ENCODE peak calls at places on chromosomes 7 and 10, in seven cellular contexts. One of them, this sample, is unnamed.

GRCh38 chr10:72223743-72224101 is 7.6 kb upstream of the ASCC1 start:
- DNase-seq in osteocyte: no peak
- DNase-seq in adrenal gland: no peak
- DNase-seq in fibroblast of lung: no peak
- DNase-seq in foreskin fibroblast: no peak
- DNase-seq in IMR-90: peak
- DNase-seq in Caco-2: no peak
- DNase-seq in this sample: no peak

GRCh38 chr7:82234457-82235049 is 209.0 kb downstream of the CACNA2D1 start:
- DNase-seq in Caco-2: no peak
- DNase-seq in osteocyte: no peak
- DNase-seq in foreskin fibroblast: peak
- DNase-seq in fibroblast of lung: peak
- DNase-seq in IMR-90: peak
- DNase-seq in adrenal gland: no peak
- DNase-seq in this sample: no peak

GRCh38 chr7:102425639-102426267 is 7.6 kb upstream of the ORAI2 start:
- DNase-seq in adrenal gland: peak
- DNase-seq in osteocyte: no peak
- DNase-seq in foreskin fibroblast: no peak
- DNase-seq in fibroblast of lung: no peak
- DNase-seq in Caco-2: no peak
- DNase-seq in IMR-90: no peak
- DNase-seq in this sample: no peak

GRCh38 chr7:42982604-42983115 is 50.5 kb downstream of the MRPL32 start:
- DNase-seq in foreskin fibroblast: no peak
- DNase-seq in osteocyte: no peak
- DNase-seq in Caco-2: no peak
- DNase-seq in IMR-90: no peak
- DNase-seq in fibroblast of lung: no peak
- DNase-seq in adrenal gland: no peak
- DNase-seq in this sample: no peak

GRCh38 chr10:85927952-85928677 is 438.5 kb downstream of the GRID1 start:
- DNase-seq in fibroblast of lung: no peak
- DNase-seq in adrenal gland: no peak
- DNase-seq in IMR-90: no peak
- DNase-seq in osteocyte: peak
- DNase-seq in foreskin fibroblast: no peak
- DNase-seq in Caco-2: no peak
- DNase-seq in this sample: no peak

GRCh38 chr10:78328592-78329404 is 295.1 kb downstream of the RPS24 start:
- DNase-seq in fibroblast of lung: no peak
- DNase-seq in osteocyte: peak
- DNase-seq in foreskin fibroblast: no peak
- DNase-seq in Caco-2: no peak
- DNase-seq in adrenal gland: peak
- DNase-seq in IMR-90: no peak
- DNase-seq in this sample: no peak

GRCh38 chr10:43846187-43846680 is 197.6 kb upstream of the ZNF32 start:
- DNase-seq in foreskin fibroblast: peak
- DNase-seq in IMR-90: peak
- DNase-seq in Caco-2: no peak
- DNase-seq in osteocyte: no peak
- DNase-seq in fibroblast of lung: peak
- DNase-seq in adrenal gland: peak
- DNase-seq in this sample: no peak

GRCh38 chr7:31885160-31885559 is 185.0 kb downstream of the PDE1C start:
- DNase-seq in IMR-90: no peak
- DNase-seq in foreskin fibroblast: no peak
- DNase-seq in fibroblast of lung: peak
- DNase-seq in adrenal gland: no peak
- DNase-seq in Caco-2: no peak
- DNase-seq in osteocyte: no peak
- DNase-seq in this sample: no peak

GRCh38 chr7:133217805-133218204 is 35.1 kb upstream of the EXOC4 start:
- DNase-seq in adrenal gland: no peak
- DNase-seq in osteocyte: no peak
- DNase-seq in foreskin fibroblast: no peak
- DNase-seq in fibroblast of lung: no peak
- DNase-seq in IMR-90: no peak
- DNase-seq in Caco-2: no peak
- DNase-seq in this sample: no peak

GRCh38 chr10:95404460-95404858 is 113.7 kb upstream of the PDLIM1 start:
- DNase-seq in foreskin fibroblast: no peak
- DNase-seq in Caco-2: no peak
- DNase-seq in adrenal gland: no peak
- DNase-seq in fibroblast of lung: no peak
- DNase-seq in IMR-90: no peak
- DNase-seq in osteocyte: no peak
- DNase-seq in this sample: no peak

GRCh38 chr10:124741281-124741921 is 2.8 kb downstream of the FAM53B start:
- DNase-seq in osteocyte: no peak
- DNase-seq in fibroblast of lung: peak
- DNase-seq in foreskin fibroblast: peak
- DNase-seq in Caco-2: peak
- DNase-seq in adrenal gland: peak
- DNase-seq in IMR-90: peak
- DNase-seq in this sample: peak

GRCh38 chr10:48358162-48358561 is 51.7 kb downstream of the MAPK8 start:
- DNase-seq in osteocyte: no peak
- DNase-seq in fibroblast of lung: no peak
- DNase-seq in Caco-2: no peak
- DNase-seq in foreskin fibroblast: no peak
- DNase-seq in adrenal gland: no peak
- DNase-seq in IMR-90: no peak
- DNase-seq in this sample: no peak

GRCh38 chr10:3764626-3765375 is 20.2 kb downstream of the KLF6 start:
- DNase-seq in fibroblast of lung: no peak
- DNase-seq in foreskin fibroblast: no peak
- DNase-seq in IMR-90: no peak
- DNase-seq in adrenal gland: no peak
- DNase-seq in Caco-2: no peak
- DNase-seq in osteocyte: no peak
- DNase-seq in this sample: no peak

GRCh38 chr10:71316081-71316785 is 2.8 kb upstream of the SLC29A3 start:
- DNase-seq in IMR-90: peak
- DNase-seq in fibroblast of lung: peak
- DNase-seq in osteocyte: no peak
- DNase-seq in adrenal gland: no peak
- DNase-seq in foreskin fibroblast: no peak
- DNase-seq in Caco-2: no peak
- DNase-seq in this sample: no peak

GRCh38 chr7:132117181-132117580 is 459.1 kb downstream of the PLXNA4 start:
- DNase-seq in IMR-90: peak
- DNase-seq in Caco-2: no peak
- DNase-seq in adrenal gland: no peak
- DNase-seq in fibroblast of lung: peak
- DNase-seq in foreskin fibroblast: peak
- DNase-seq in osteocyte: no peak
- DNase-seq in this sample: no peak
- TF ChIP-seq CTCF in IMR-90: no peak
- TF ChIP-seq CTCF in Caco-2: no peak
- TF ChIP-seq CTCF in adrenal gland: no peak
- TF ChIP-seq CTCF in fibroblast of lung: no peak
- TF ChIP-seq CTCF in foreskin fibroblast: no peak
- TF ChIP-seq CTCF in osteocyte: no peak
- TF ChIP-seq CTCF in this sample: no peak

GRCh38 chr7:128266891-128267839 is 26.1 kb downstream of the LEP start:
- DNase-seq in IMR-90: peak
- DNase-seq in fibroblast of lung: peak
- DNase-seq in Caco-2: peak
- DNase-seq in foreskin fibroblast: peak
- DNase-seq in adrenal gland: peak
- DNase-seq in osteocyte: peak
- DNase-seq in this sample: peak

GRCh38 chr7:128274246-128274889 is 33.3 kb downstream of the LEP start:
- DNase-seq in IMR-90: no peak
- DNase-seq in osteocyte: no peak
- DNase-seq in adrenal gland: no peak
- DNase-seq in fibroblast of lung: no peak
- DNase-seq in Caco-2: no peak
- DNase-seq in foreskin fibroblast: no peak
- DNase-seq in this sample: no peak

GRCh38 chr7:128268233-128268632 is 27.2 kb downstream of the LEP start:
- DNase-seq in foreskin fibroblast: no peak
- DNase-seq in IMR-90: no peak
- DNase-seq in Caco-2: no peak
- DNase-seq in osteocyte: no peak
- DNase-seq in fibroblast of lung: no peak
- DNase-seq in adrenal gland: no peak
- DNase-seq in this sample: no peak

GRCh38 chr7:128271471-128272454 is 30.7 kb downstream of the LEP start:
- DNase-seq in IMR-90: no peak
- DNase-seq in fibroblast of lung: no peak
- DNase-seq in osteocyte: no peak
- DNase-seq in Caco-2: no peak
- DNase-seq in adrenal gland: no peak
- DNase-seq in foreskin fibroblast: no peak
- DNase-seq in this sample: no peak

DNA sequence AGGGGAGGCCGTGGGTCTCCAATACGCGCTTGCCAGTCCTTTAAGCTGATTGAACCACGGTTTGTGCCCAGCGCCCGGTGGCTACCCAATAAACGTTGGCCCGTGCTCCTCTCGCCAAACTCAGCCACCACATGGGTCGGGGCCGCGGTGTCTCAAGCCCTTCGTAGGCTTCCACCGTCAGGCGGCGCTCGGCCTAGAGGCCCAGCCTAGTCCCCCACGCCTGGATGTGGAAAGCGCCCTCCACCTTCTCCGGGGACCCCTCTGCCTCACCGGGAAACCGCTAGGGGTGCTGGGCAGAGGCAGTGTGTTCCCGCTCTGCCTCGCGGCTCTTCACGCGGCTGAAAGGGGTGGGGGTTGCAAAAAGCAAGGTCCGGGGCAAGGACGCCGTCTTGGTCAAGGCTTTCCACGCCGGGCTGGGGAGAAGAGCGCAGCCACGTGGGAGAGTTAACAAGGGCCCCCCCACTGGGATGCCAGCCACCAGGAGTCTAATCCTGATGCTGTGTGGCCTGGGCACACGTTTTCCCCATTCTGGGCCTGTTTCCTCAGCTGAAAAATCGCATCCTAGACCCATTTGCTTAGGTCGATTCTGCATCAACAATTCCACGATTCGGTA is 29.8 kb downstream of the LEP start:
- DNase-seq in fibroblast of lung: no peak
- DNase-seq in osteocyte: no peak
- DNase-seq in Caco-2: no peak
- DNase-seq in foreskin fibroblast: no peak
- DNase-seq in IMR-90: no peak
- DNase-seq in adrenal gland: no peak
- DNase-seq in this sample: no peak
- TF ChIP-seq CTCF in fibroblast of lung: peak
- TF ChIP-seq CTCF in osteocyte: no peak
- TF ChIP-seq CTCF in Caco-2: no peak
- TF ChIP-seq CTCF in foreskin fibroblast: no peak
- TF ChIP-seq CTCF in IMR-90: no peak
- TF ChIP-seq CTCF in adrenal gland: no peak
- TF ChIP-seq CTCF in this sample: no peak

GRCh38 chr10:102120987-102121738 is 995 bp upstream of the LDB1 start:
- DNase-seq in foreskin fibroblast: peak
- DNase-seq in osteocyte: no peak
- DNase-seq in adrenal gland: peak
- DNase-seq in Caco-2: no peak
- DNase-seq in fibroblast of lung: peak
- DNase-seq in IMR-90: peak
- DNase-seq in this sample: peak

GRCh38 chr10:102119417-102120141 is 589 bp downstream of the LDB1 start:
- DNase-seq in osteocyte: no peak
- DNase-seq in IMR-90: peak
- DNase-seq in adrenal gland: peak
- DNase-seq in Caco-2: peak
- DNase-seq in fibroblast of lung: peak
- DNase-seq in foreskin fibroblast: peak
- DNase-seq in this sample: peak

GRCh38 chr10:102118867-102119266 is 1.3 kb downstream of the LDB1 start:
- DNase-seq in osteocyte: no peak
- DNase-seq in Caco-2: no peak
- DNase-seq in fibroblast of lung: peak
- DNase-seq in IMR-90: peak
- DNase-seq in foreskin fibroblast: no peak
- DNase-seq in adrenal gland: peak
- DNase-seq in this sample: no peak

GRCh38 chr10:102121739-102122372 is 1.7 kb upstream of the LDB1 start:
- DNase-seq in foreskin fibroblast: no peak
- DNase-seq in fibroblast of lung: peak
- DNase-seq in Caco-2: no peak
- DNase-seq in adrenal gland: no peak
- DNase-seq in IMR-90: peak
- DNase-seq in osteocyte: no peak
- DNase-seq in this sample: no peak

DNA sequence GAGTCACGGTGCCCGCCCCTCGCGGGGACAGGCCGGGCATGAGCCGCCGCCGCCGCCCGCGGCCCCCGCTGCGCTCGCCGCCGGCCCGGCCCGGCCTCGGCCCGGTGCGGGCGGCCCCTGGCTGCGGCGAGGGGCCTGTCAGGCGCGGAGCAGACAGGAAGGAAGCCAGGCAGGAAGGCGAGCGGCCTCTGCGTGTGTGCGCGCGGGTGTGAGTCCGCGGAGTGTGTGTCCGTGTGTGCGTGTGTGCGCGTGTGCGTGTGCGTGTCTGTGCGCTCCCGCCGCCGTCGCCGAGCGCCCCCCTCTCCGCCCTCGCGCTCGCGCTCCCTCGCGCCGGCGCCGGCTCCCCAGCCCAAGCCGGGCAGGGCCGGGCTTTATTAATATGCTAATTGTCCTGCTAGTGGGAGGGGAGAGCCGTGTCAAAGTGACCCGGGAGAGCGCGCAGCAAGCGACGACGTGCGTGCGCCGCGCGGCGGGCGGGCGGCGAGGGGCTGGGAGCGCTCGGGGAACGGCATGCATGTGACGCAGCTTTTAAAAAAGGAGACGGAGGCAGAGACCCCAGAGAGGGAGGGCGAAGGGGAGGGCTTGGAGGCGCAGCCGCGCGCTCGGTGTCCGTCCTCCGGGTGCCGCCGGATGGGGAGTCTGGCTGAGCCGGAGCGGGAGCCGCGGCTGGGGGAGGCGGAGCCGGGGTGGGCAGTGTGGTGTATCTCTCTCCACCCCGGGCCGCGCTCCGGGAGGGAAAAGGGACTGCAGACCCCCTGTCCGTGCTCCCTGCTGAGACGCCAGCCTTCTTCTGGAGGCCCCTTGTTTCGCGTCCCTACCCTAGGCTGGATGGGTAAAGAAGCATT is at the start of gene LDB1:
- DNase-seq in osteocyte: peak
- DNase-seq in IMR-90: peak
- DNase-seq in fibroblast of lung: peak
- DNase-seq in Caco-2: peak
- DNase-seq in foreskin fibroblast: peak
- DNase-seq in adrenal gland: peak
- DNase-seq in this sample: peak
- TF ChIP-seq CTCF in osteocyte: peak
- TF ChIP-seq CTCF in IMR-90: no peak
- TF ChIP-seq CTCF in fibroblast of lung: no peak
- TF ChIP-seq CTCF in Caco-2: no peak
- TF ChIP-seq CTCF in foreskin fibroblast: peak
- TF ChIP-seq CTCF in adrenal gland: peak
- TF ChIP-seq CTCF in this sample: no peak

DNA sequence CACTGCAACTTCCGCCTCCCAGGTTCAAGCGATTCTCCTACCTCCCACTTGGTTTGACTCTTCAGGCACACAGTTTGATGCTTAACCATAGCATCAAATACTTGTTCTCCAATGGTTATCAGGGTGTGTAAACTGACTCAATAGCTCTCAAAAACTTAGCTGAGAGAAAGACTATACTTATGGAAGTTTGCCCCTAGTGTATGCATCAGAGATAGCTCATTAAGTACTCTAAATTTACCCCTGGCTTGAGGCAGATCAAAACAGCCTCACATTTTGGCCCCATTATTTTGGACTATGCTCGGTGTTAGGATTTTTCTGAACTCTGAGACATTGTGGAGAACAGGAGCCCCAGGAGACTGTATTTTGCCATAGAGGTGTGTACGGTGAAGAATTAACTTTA is 40.8 kb upstream of the SLC35B4 start:
- DNase-seq in foreskin fibroblast: no peak
- DNase-seq in IMR-90: no peak
- DNase-seq in Caco-2: no peak
- DNase-seq in osteocyte: no peak
- DNase-seq in adrenal gland: no peak
- DNase-seq in fibroblast of lung: no peak
- DNase-seq in this sample: no peak
- TF ChIP-seq CTCF in foreskin fibroblast: peak
- TF ChIP-seq CTCF in IMR-90: peak
- TF ChIP-seq CTCF in Caco-2: no peak
- TF ChIP-seq CTCF in osteocyte: no peak
- TF ChIP-seq CTCF in adrenal gland: no peak
- TF ChIP-seq CTCF in fibroblast of lung: peak
- TF ChIP-seq CTCF in this sample: no peak